ENCODE peak calls at places on chromosomes 4 and X, in eight cellular contexts. T, N, A, W, Q, X, G and O are unnamed samples.

GRCh38 chr4:37936889-37937498 is 23.2 kb upstream of the PTTG2 start:
- DNase-seq in T (peak), N (no peak), A (no peak), W (no peak), Q (no peak), X (no peak), G (no peak), O (no peak)

GRCh38 chrX:103774070-103774642 is 2.5 kb upstream of the PLP1 start:
- DNase-seq in T (peak), N (no peak), A (no peak), W (peak), Q (peak), X (no peak), G (no peak), O (peak)

GRCh38 chrX:107549504-107549903 is 78.8 kb upstream of the PRPS1 start:
- DNase-seq in T (no peak), N (no peak), A (no peak), W (no peak), Q (no peak), X (no peak), G (no peak), O (no peak)

GRCh38 chr4:140049024-140049923 is 104.7 kb downstream of the MAML3 start:
- DNase-seq in T (peak), N (no peak), A (peak), W (no peak), Q (peak), X (peak), G (no peak), O (peak)

GRCh38 chr4:102601586-102602227 is 100.5 kb downstream of the NFKB1 start:
- DNase-seq in T (no peak), N (no peak), A (no peak), W (no peak), Q (no peak), X (no peak), G (no peak), O (no peak)

GRCh38 chr4:82618321-82618720 is 56.5 kb upstream of the TMEM150C start:
- DNase-seq in T (peak), N (no peak), A (no peak), W (no peak), Q (no peak), X (no peak), G (no peak), O (no peak)

GRCh38 chrX:37921758-37922157 is 74.4 kb upstream of the DYNLT3 start:
- DNase-seq in T (no peak), N (peak), A (no peak), W (no peak), Q (no peak), X (no peak), G (no peak), O (no peak)

GRCh38 chrX:114058988-114059418 is 524.9 kb upstream of the HTR2C start:
- DNase-seq in T (no peak), N (no peak), A (no peak), W (no peak), Q (no peak), X (no peak), G (no peak), O (no peak)